ENCODE peak calls at places on chromosomes 2 and 18, in six cellular contexts. U is suprapubic skin, A is hypothalamus, T is amygdala, P is KBM-7, M is body of pancreas. E is an unnamed sample.

GRCh38 chr18:5986257-5986909 is 91.1 kb upstream of the TMEM200C start:
- DNase-seq in P (no peak), U (no peak), M (no peak), A (no peak), T (no peak), E (no peak)

GRCh38 chr2:84077504-84077903 is 381.6 kb downstream of the SUCLG1 start:
- DNase-seq in U (no peak), A (peak), P (peak), T (no peak), M (peak), E (peak)

GRCh38 chr2:197498937-197499593 is 575 bp downstream of the HSPD1 start:
- DNase-seq in A (peak), U (peak), M (peak), P (peak), T (peak), E (peak)

GRCh38 chr2:170073288-170073687 is 104.7 kb upstream of the MYO3B start:
- DNase-seq in M (peak), U (no peak), A (peak), T (peak), P (no peak), E (no peak)

GRCh38 chr2:27152796-27153464 is 4.1 kb downstream of the TCF23 start:
- DNase-seq in M (no peak), T (no peak), P (no peak), U (peak), A (no peak), E (peak)

GRCh38 chr18:74273394-74273793 is 18.4 kb downstream of the CYB5A start:
- DNase-seq in M (peak), A (no peak), T (no peak), U (no peak), P (no peak), E (no peak)

GRCh38 chr2:74149249-74149530 is 1.5 kb upstream of the BOLA3 start:
- DNase-seq in P (no peak), A (no peak), T (no peak), U (no peak), M (no peak), E (no peak)

GRCh38 chr2:47249427-47249826 is 94.3 kb upstream of the STPG4 start:
- DNase-seq in A (no peak), U (no peak), M (no peak), P (no peak), T (no peak), E (no peak)

GRCh38 chr2:187581125-187581896 is 27.1 kb upstream of the TFPI start:
- DNase-seq in U (no peak), T (no peak), P (peak), A (peak), M (peak), E (peak)

GRCh38 chr2:240294514-240294913 is 140.9 kb upstream of the GPC1 start:
- DNase-seq in T (no peak), M (no peak), A (no peak), U (no peak), P (no peak), E (no peak)

GRCh38 chr2:177118636-177119035 is 94.0 kb upstream of the HNRNPA3 start:
- DNase-seq in T (no peak), M (no peak), U (no peak), A (no peak), P (no peak), E (no peak)

GRCh38 chr2:239876948-239877289 is 148.2 kb downstream of the NDUFA10 start:
- DNase-seq in U (no peak), M (no peak), T (no peak), A (no peak), P (no peak), E (no peak)

GRCh38 chr18:49597556-49597955 is 35.7 kb downstream of the LIPG start:
- DNase-seq in A (no peak), M (no peak), U (no peak), P (no peak), T (no peak), E (no peak)

GRCh38 chr2:232142049-232142448 is 180.5 kb downstream of the DIS3L2 start:
- DNase-seq in M (peak), A (peak), T (peak), P (peak), U (no peak), E (no peak)

GRCh38 chr18:58202406-58202730 is 158.3 kb downstream of the NEDD4L start:
- DNase-seq in T (no peak), M (no peak), U (no peak), A (no peak), P (no peak), E (no peak)

GRCh38 chr2:22340711-22341110 is 1044.3 kb upstream of the KLHL29 start:
- DNase-seq in T (no peak), A (no peak), U (no peak), P (no peak), M (no peak), E (no peak)

GRCh38 chr2:66507673-66508127 is 72.8 kb downstream of the MEIS1 start:
- DNase-seq in M (peak), U (no peak), P (no peak), T (no peak), A (no peak), E (no peak)

GRCh38 chr18:36419913-36420531 is 122.5 kb downstream of the FHOD3 start:
- DNase-seq in A (no peak), T (no peak), U (no peak), P (no peak), M (no peak), E (peak)

GRCh38 chr18:48832961-48833700 is 117.6 kb downstream of the SMAD7 start:
- DNase-seq in M (peak), P (peak), T (no peak), U (no peak), A (no peak), E (peak)

GRCh38 chr2:203480623-203481022 is 54.5 kb downstream of the RAPH1 start:
- DNase-seq in T (no peak), A (no peak), P (no peak), U (no peak), M (no peak), E (no peak)

GRCh38 chr18:76721207-76721996 is 101.0 kb upstream of the ZNF236 start:
- DNase-seq in T (no peak), A (no peak), P (no peak), U (no peak), M (no peak), E (no peak)

GRCh38 chr2:21317131-21317530 is 193.4 kb downstream of the TDRD15 start:
- DNase-seq in T (peak), A (peak), M (peak), U (no peak), P (peak), E (peak)

GRCh38 chr2:222915092-222915957 is 54.5 kb downstream of the ACSL3 start:
- DNase-seq in P (peak), A (no peak), M (no peak), T (no peak), U (no peak), E (peak)

GRCh38 chr18:65938592-65939372 is 188.0 kb downstream of the CDH7 start:
- DNase-seq in A (no peak), T (no peak), P (peak), M (peak), U (no peak), E (peak)

GRCh38 chr18:13623348-13623747 is 103.0 kb downstream of the FAM210A start:
- DNase-seq in M (no peak), T (no peak), U (no peak), A (no peak), P (peak), E (peak)

GRCh38 chr2:152718909-152719645 is 657 bp downstream of the ARL6IP6 start:
- DNase-seq in P (peak), U (no peak), A (no peak), T (no peak), M (no peak), E (peak)

GRCh38 chr2:83370419-83370762 is 1088.7 kb downstream of the SUCLG1 start:
- DNase-seq in P (no peak), T (no peak), A (no peak), U (no peak), M (no peak), E (no peak)

GRCh38 chr2:149200109-149200520 is 130.3 kb upstream of the LYPD6 start:
- DNase-seq in M (peak), U (no peak), A (no peak), T (no peak), P (no peak), E (no peak)

GRCh38 chr2:40160730-40161129 is 291.2 kb downstream of the SLC8A1 start:
- DNase-seq in U (no peak), M (no peak), P (no peak), A (no peak), T (no peak), E (no peak)

GRCh38 chr2:145827235-145827634 is 1307.3 kb upstream of the ZEB2 start:
- DNase-seq in M (no peak), U (no peak), A (no peak), P (no peak), T (no peak), E (no peak)

GRCh38 chr2:190579945-190580866 is 45.7 kb upstream of the NEMP2 start:
- DNase-seq in A (no peak), U (no peak), M (no peak), T (no peak), P (no peak), E (no peak)